ENCODE peak calls at places on chromosomes 2 and 18, in ten cellular contexts. T is WERI-Rb-1, C is lung, J is cardiac fibroblast, A is bronchial epithelial cell, R is progenitor cell of endocrine pancreas, Y is colonic mucosa, H is lower lobe of right lung, B is fibroblast of the aortic adventitia, N is choroid plexus epithelial cell. P is an unnamed sample.

GRCh38 chr2:47767497-47767844 is 15.5 kb upstream of the MSH6 start:
- DNase-seq in T (no peak), C (no peak), J (no peak), A (no peak), R (no peak), Y (no peak), H (no peak), B (no peak), N (no peak), P (no peak)

GRCh38 chr2:219282375-219282774 is 3.2 kb downstream of the DNAJB2 start:
- DNase-seq in T (no peak), C (no peak), J (no peak), A (no peak), R (no peak), Y (no peak), H (no peak), B (no peak), N (no peak), P (no peak)

GRCh38 chr18:55982992-55983391 is 395.0 kb upstream of the TCF4 start:
- DNase-seq in T (no peak), C (no peak), J (no peak), A (peak), R (no peak), Y (no peak), H (no peak), B (no peak), N (no peak), P (no peak)

GRCh38 chr2:85792783-85793441 is 39.1 kb downstream of the ATOH8 start:
- DNase-seq in T (peak), C (no peak), J (peak), A (peak), R (no peak), Y (no peak), H (no peak), B (peak), N (peak), P (no peak)

GRCh38 chr18:74252032-74252380 is 39.8 kb downstream of the CYB5A start:
- DNase-seq in T (no peak), C (no peak), J (peak), A (no peak), R (no peak), Y (no peak), H (no peak), B (no peak), N (peak), P (no peak)

GRCh38 chr2:11778923-11779757 is 32.7 kb downstream of the LPIN1 start:
- DNase-seq in T (peak), C (peak), J (peak), A (peak), R (peak), Y (peak), H (peak), B (peak), N (peak), P (peak)

GRCh38 chr2:6832995-6833604 is 32.6 kb downstream of the CMPK2 start:
- DNase-seq in T (no peak), C (no peak), J (no peak), A (no peak), R (no peak), Y (no peak), H (no peak), B (no peak), N (no peak), P (no peak)

GRCh38 chr18:23134780-23135678 is at the start of gene CABLES1:
- DNase-seq in T (peak), C (peak), J (peak), A (no peak), R (peak), Y (peak), H (peak), B (peak), N (peak), P (peak)

GRCh38 chr2:141137121-141137693 is 993.6 kb downstream of the LRP1B start:
- DNase-seq in T (no peak), C (no peak), J (no peak), A (no peak), R (no peak), Y (no peak), H (no peak), B (no peak), N (no peak), P (no peak)

GRCh38 chr18:66999003-66999402 is 395.1 kb upstream of the CDH19 start:
- DNase-seq in T (no peak), C (no peak), J (no peak), A (no peak), R (no peak), Y (no peak), H (no peak), B (no peak), N (no peak), P (no peak)

GRCh38 chr2:38386377-38386776 is 9.3 kb upstream of the ATL2 start:
- DNase-seq in T (no peak), C (no peak), J (no peak), A (peak), R (no peak), Y (no peak), H (no peak), B (no peak), N (no peak), P (no peak)

GRCh38 chr18:8619835-8620577 is 10.8 kb downstream of the RAB12 start:
- DNase-seq in T (peak), C (no peak), J (no peak), A (no peak), R (no peak), Y (no peak), H (no peak), B (no peak), N (no peak), P (no peak)

GRCh38 chr2:56168163-56168562 is 15.6 kb upstream of the CCDC85A start:
- DNase-seq in T (no peak), C (peak), J (peak), A (peak), R (no peak), Y (no peak), H (no peak), B (no peak), N (peak), P (no peak)

GRCh38 chr18:500230-500555 is 308 bp downstream of the COLEC12 start:
- DNase-seq in T (no peak), C (no peak), J (no peak), A (no peak), R (no peak), Y (no peak), H (no peak), B (peak), N (no peak), P (no peak)
- TF ChIP-seq CTCF in T (no peak), C (no peak), J (no peak), A (no peak), R (peak), Y (no peak), H (peak), B (peak), N (no peak), P (peak)

GRCh38 chr2:199977984-199978415 is 22.6 kb downstream of the MAIP1 start:
- DNase-seq in T (no peak), C (no peak), J (peak), A (peak), R (no peak), Y (peak), H (no peak), B (peak), N (peak), P (no peak)

GRCh38 chr2:199968126-199968525 is 12.7 kb downstream of the MAIP1 start:
- DNase-seq in T (no peak), C (no peak), J (no peak), A (no peak), R (no peak), Y (no peak), H (no peak), B (no peak), N (no peak), P (no peak)

GRCh38 chr2:199975297-199975895 is 20.0 kb downstream of the MAIP1 start:
- DNase-seq in T (no peak), C (no peak), J (peak), A (peak), R (no peak), Y (no peak), H (no peak), B (peak), N (peak), P (no peak)

GRCh38 chr2:199972088-199972626 is 16.8 kb downstream of the MAIP1 start:
- DNase-seq in T (no peak), C (no peak), J (no peak), A (no peak), R (no peak), Y (no peak), H (no peak), B (no peak), N (no peak), P (no peak)

DNA sequence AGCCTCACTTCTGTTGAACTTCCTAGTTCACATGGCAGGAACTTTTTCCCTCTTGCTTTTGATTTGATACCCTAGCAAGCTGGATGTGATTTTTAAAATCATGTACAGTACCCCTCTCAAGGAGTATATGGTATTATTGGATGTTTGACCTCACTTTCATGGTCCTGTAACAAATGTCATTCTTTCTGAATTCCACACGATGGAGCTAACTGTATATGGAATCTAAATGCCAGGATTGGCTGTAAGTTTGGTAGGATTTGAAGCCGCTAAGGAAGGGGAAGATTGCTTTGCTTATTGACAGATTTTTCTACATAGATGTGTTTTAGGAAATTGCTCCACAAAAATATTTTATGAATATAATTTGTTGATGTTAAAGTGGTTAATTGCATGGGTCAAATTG is 18.3 kb downstream of the MAIP1 start:
- DNase-seq in T (no peak), C (no peak), J (peak), A (peak), R (no peak), Y (no peak), H (no peak), B (peak), N (peak), P (no peak)
- TF ChIP-seq CTCF in T (peak), C (no peak), J (peak), A (peak), R (peak), Y (peak), H (peak), B (peak), N (peak), P (peak)

DNA sequence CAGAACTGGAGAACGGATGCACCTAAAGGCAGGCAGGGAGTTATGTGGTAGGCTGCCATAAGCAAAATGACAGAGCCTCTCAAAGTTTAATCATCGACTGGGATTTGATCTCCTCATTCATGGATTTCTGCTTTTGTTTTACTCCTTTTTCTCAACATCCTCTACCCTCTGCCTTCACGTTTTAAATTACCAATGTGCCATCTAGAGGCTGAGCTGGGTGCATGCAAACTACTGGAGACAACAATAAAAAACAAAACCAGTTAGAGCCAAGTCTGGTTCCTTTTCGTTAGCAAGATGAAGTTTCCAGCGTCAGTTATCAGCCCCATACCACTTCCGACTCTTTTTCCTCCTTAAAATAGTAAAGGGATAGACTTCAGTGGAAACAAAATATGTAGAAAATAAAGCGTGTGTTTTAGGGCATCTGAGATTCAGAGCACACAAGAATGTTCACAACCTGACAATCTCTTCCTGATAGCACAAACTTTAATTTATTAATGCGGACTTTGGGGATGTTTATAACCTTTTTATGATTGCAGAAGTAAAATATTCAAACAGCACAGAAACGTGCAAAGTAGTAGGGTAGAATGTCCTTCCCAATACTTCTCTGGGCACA is 117.0 kb downstream of the LAMA1 start:
- DNase-seq in T (no peak), C (no peak), J (peak), A (peak), R (no peak), Y (peak), H (no peak), B (peak), N (peak), P (no peak)
- TF ChIP-seq CTCF in T (peak), C (peak), J (peak), A (peak), R (peak), Y (peak), H (peak), B (peak), N (peak), P (peak)

DNA sequence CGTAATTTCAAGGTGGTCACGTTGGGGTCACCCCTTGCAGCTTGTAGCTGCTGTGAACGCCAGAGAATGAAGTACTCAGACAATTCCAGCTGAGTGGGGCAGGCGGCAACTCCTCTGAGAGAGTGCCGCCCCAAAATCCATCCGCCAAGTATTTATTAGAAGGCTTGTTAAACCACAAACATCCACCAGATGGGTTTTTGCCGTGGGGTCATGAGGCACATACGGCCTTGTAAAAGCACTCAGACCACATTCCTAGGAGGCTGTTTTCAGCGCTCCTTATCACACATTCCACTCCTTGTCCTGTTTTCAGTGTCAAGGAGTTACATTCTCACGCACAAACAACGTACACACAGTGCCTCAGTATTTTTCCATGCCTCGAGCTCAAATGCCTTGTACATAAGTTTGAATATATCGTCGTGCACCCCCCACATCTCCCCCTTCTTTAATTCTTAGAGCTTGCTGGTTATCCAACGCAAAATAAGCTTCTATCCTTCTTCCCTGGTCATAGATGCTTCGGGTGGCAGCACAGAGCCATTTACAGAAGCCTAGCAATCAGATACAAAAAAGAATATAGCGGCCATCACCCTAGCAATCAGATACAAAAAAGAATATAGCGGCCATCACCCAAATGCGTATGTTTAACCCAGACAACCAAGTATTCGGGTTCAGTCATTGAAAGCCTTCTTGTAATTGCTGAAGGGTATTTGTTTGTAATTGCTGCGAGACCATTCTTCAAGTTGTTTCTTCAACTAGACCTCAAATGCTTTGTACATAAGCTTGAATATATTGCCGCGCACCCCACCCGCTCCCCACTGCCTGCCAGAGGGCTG is 7.3 kb downstream of the ALPP start:
- DNase-seq in T (no peak), C (peak), J (peak), A (no peak), R (no peak), Y (no peak), H (peak), B (peak), N (peak), P (no peak)
- TF ChIP-seq CTCF in T (no peak), C (no peak), J (no peak), A (no peak), R (peak), Y (no peak), H (no peak), B (no peak), N (peak), P (peak)

DNA sequence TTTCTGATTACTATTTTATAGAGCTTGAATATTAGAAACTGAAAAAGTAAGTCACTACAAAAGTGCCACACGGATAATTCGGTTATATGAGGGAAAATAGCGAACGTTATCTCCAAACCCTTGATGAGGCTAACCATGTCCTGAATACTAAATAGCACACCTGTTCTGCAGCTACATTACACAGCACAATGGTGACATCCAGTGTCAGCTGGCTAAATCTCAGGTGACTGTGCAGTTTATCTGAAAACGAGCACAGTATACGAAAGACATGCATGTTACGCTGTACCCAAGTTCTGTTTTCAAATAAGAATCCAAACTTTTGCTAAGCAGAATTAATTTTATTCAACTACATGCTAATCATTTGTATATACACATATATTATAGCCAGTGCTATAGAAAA is 9.0 kb downstream of the CCDC68 start:
- DNase-seq in T (no peak), C (no peak), J (no peak), A (peak), R (no peak), Y (no peak), H (no peak), B (no peak), N (no peak), P (no peak)
- TF ChIP-seq CTCF in T (peak), C (no peak), J (no peak), A (peak), R (peak), Y (peak), H (no peak), B (no peak), N (no peak), P (no peak)

DNA sequence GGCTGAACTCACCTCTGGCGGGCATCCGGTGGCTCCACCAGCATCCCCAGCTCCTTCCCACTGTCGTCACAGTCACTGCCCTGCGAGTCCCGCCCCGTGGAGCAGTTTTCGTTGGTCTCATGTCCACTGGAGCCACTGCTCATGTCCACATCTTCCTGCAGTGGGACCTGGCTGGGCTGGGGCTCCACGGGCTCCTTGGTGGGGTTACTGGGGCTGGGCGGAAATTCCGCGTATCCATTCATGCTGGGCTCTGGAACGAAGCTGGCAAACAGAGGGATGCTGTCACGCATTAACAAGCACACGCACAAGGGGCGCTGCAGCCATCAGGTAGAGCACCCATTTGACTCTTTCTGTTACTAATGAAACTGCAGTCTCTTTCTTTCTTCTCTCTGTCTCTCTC is 10.7 kb downstream of the PER2 start:
- DNase-seq in T (no peak), C (no peak), J (no peak), A (no peak), R (no peak), Y (no peak), H (peak), B (no peak), N (no peak), P (no peak)
- TF ChIP-seq CTCF in T (peak), C (no peak), J (no peak), A (peak), R (peak), Y (no peak), H (no peak), B (no peak), N (peak), P (no peak)

DNA sequence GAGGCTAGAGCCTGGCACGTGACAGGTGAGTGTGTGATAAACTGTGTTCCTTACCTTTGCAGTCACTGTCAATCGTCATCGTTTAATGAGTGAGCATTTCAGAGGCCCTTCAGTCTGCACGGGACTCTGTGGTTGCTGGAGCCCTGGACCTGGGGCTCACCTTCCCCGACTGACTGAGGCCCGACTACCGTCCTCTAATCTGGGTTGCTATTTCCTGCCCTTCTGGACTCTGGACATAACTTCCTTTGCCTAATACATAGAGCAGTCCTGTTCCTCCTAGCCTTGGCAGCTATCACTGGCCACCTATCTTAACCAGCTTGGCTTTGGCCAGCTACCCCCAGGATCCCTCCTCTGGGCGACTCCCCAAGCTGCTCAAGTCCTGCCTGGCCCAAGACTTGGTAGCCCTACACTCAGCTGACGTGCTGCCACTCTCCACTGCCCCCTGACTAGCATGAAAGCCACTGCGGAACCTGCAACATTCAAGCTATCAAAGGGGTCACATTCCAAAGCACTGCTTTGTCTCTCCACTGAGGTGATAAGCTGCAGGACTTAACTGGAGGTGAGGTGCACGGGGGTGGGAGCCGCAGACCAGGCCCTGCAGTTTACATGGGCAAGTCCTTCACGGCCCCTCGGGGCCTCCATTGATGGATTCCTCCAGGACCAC is 11.1 kb upstream of the RAB17 start:
- DNase-seq in T (no peak), C (no peak), J (no peak), A (no peak), R (no peak), Y (no peak), H (no peak), B (no peak), N (no peak), P (no peak)
- TF ChIP-seq CTCF in T (peak), C (no peak), J (no peak), A (no peak), R (peak), Y (no peak), H (no peak), B (peak), N (peak), P (no peak)

GRCh38 chr2:191705084-191705483 is 27.1 kb downstream of the NABP1 start:
- DNase-seq in T (no peak), C (no peak), J (no peak), A (no peak), R (no peak), Y (no peak), H (no peak), B (no peak), N (no peak), P (no peak)

GRCh38 chr2:191703079-191703725 is 25.3 kb downstream of the NABP1 start:
- DNase-seq in T (no peak), C (no peak), J (no peak), A (no peak), R (no peak), Y (no peak), H (no peak), B (no peak), N (no peak), P (no peak)

GRCh38 chr2:191707542-191707941 is 29.6 kb downstream of the NABP1 start:
- DNase-seq in T (no peak), C (no peak), J (no peak), A (no peak), R (no peak), Y (no peak), H (no peak), B (no peak), N (no peak), P (no peak)

GRCh38 chr2:191701696-191702095 is 23.8 kb downstream of the NABP1 start:
- DNase-seq in T (no peak), C (no peak), J (no peak), A (no peak), R (no peak), Y (no peak), H (no peak), B (peak), N (no peak), P (no peak)

DNA sequence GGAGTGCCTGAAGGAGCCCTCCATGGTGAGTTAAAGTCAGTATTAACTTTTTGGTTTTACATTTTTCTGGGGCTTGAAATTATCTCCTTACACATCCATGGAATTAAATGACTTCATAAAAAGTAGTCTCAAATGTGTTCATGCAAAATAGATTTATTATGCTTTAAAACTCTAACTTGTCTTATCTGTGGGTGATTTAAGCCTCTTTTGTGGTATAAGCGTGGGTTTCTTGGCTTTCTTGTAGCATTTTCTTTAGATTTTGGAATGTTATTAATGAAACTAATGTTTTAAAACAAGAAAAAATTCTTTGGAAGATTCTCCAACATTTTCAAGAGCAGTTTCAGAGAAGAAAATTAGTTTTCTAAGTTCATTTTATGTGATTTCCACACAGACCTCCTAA is 27.8 kb downstream of the NABP1 start:
- DNase-seq in T (no peak), C (no peak), J (no peak), A (no peak), R (no peak), Y (no peak), H (no peak), B (no peak), N (no peak), P (no peak)
- TF ChIP-seq CTCF in T (no peak), C (no peak), J (no peak), A (no peak), R (no peak), Y (no peak), H (no peak), B (no peak), N (no peak), P (no peak)

GRCh38 chr2:119476301-119477117 is 44.9 kb downstream of the TMEM37 start:
- DNase-seq in T (peak), C (peak), J (peak), A (peak), R (peak), Y (peak), H (no peak), B (peak), N (peak), P (peak)
- TF ChIP-seq CTCF in T (peak), C (peak), J (peak), A (peak), R (peak), Y (peak), H (peak), B (peak), N (peak), P (peak)

P was measured in osteocyte.